ENCODE peak calls at places on chromosomes 16 and 17, in ten cellular contexts. R, A, B, N, O, I, L, Z, M and F are unnamed samples.

GRCh38 chr16:22665048-22665797 is 148.7 kb upstream of the HS3ST2 start:
- DNase-seq in R (no peak), A (no peak), B (no peak), N (peak), O (no peak), I (no peak), L (no peak), Z (no peak), M (no peak), F (no peak)

GRCh38 chr16:57614546-57615343 is 13.7 kb upstream of the ADGRG1 start:
- DNase-seq in R (peak), A (no peak), B (no peak), N (peak), O (no peak), I (no peak), L (peak), Z (no peak), M (no peak), F (no peak)

GRCh38 chr16:89357460-89357859 is 132.9 kb downstream of the ANKRD11 start:
- DNase-seq in R (no peak), A (no peak), B (no peak), N (no peak), O (no peak), I (no peak), L (no peak), Z (no peak), M (peak), F (no peak)

GRCh38 chr17:79890706-79891105 is 51.5 kb upstream of the CBX4 start:
- DNase-seq in R (peak), A (no peak), B (no peak), N (no peak), O (no peak), I (no peak), L (no peak), Z (no peak), M (no peak), F (peak)

GRCh38 chr17:62628845-62629555 is 1.5 kb downstream of the MRC2 start:
- DNase-seq in R (no peak), A (no peak), B (no peak), N (peak), O (no peak), I (no peak), L (no peak), Z (no peak), M (no peak), F (peak)

GRCh38 chr16:19213885-19214284 is 45.8 kb downstream of the SYT17 start:
- DNase-seq in R (no peak), A (no peak), B (no peak), N (no peak), O (no peak), I (no peak), L (no peak), Z (peak), M (no peak), F (no peak)

GRCh38 chr17:33523577-33523981 is 230.5 kb upstream of the ASIC2 start:
- DNase-seq in R (no peak), A (peak), B (no peak), N (no peak), O (no peak), I (no peak), L (peak), Z (no peak), M (no peak), F (no peak)

GRCh38 chr16:82862057-82862456 is 235.3 kb downstream of the CDH13 start:
- DNase-seq in R (no peak), A (no peak), B (no peak), N (no peak), O (no peak), I (no peak), L (no peak), Z (no peak), M (no peak), F (no peak)

GRCh38 chr17:75853410-75853809 is 1.7 kb downstream of the WBP2 start:
- DNase-seq in R (no peak), A (no peak), B (no peak), N (no peak), O (no peak), I (no peak), L (peak), Z (no peak), M (no peak), F (no peak)

GRCh38 chr17:62692721-62693431 is 65.4 kb downstream of the MRC2 start:
- DNase-seq in R (no peak), A (no peak), B (no peak), N (peak), O (no peak), I (no peak), L (no peak), Z (peak), M (peak), F (no peak)

GRCh38 chr17:65559802-65560627 is 1.4 kb downstream of the AXIN2 start:
- DNase-seq in R (peak), A (peak), B (no peak), N (peak), O (no peak), I (no peak), L (no peak), Z (no peak), M (peak), F (peak)

GRCh38 chr16:15832241-15832640 is 24.6 kb downstream of the MYH11 start:
- DNase-seq in R (no peak), A (no peak), B (no peak), N (no peak), O (no peak), I (no peak), L (no peak), Z (no peak), M (no peak), F (no peak)

GRCh38 chr17:63274156-63274555 is 171.9 kb downstream of the CYB561 start:
- DNase-seq in R (no peak), A (no peak), B (no peak), N (no peak), O (no peak), I (no peak), L (no peak), Z (no peak), M (no peak), F (no peak)

GRCh38 chr17:50458290-50458689 is 10.4 kb downstream of the CHAD start:
- DNase-seq in R (no peak), A (no peak), B (no peak), N (no peak), O (no peak), I (no peak), L (no peak), Z (no peak), M (no peak), F (no peak)

GRCh38 chr16:17334096-17334495 is 136.7 kb downstream of the XYLT1 start:
- DNase-seq in R (no peak), A (no peak), B (no peak), N (no peak), O (no peak), I (no peak), L (peak), Z (no peak), M (no peak), F (no peak)

GRCh38 chr16:88725609-88726407 is 19.5 kb downstream of the CTU2 start:
- DNase-seq in R (no peak), A (no peak), B (no peak), N (no peak), O (no peak), I (no peak), L (no peak), Z (no peak), M (no peak), F (no peak)

GRCh38 chr17:7502171-7502847 is 18.1 kb downstream of the POLR2A start:
- DNase-seq in R (no peak), A (no peak), B (no peak), N (no peak), O (no peak), I (no peak), L (peak), Z (no peak), M (no peak), F (no peak)

GRCh38 chr16:2180962-2181923 is 15.2 kb downstream of the CASKIN1 start:
- DNase-seq in R (no peak), A (no peak), B (no peak), N (no peak), O (no peak), I (no peak), L (no peak), Z (no peak), M (peak), F (no peak)

GRCh38 chr16:56637814-56638750 is at the start of gene MT1A:
- DNase-seq in R (peak), A (peak), B (no peak), N (peak), O (no peak), I (peak), L (peak), Z (peak), M (peak), F (peak)

GRCh38 chr16:57765160-57765728 is 29.7 kb downstream of the KATNB1 start:
- DNase-seq in R (no peak), A (no peak), B (no peak), N (no peak), O (no peak), I (no peak), L (no peak), Z (no peak), M (no peak), F (no peak)

GRCh38 chr17:80169784-80170500 is at the start of gene CARD14:
- DNase-seq in R (peak), A (peak), B (no peak), N (no peak), O (no peak), I (no peak), L (no peak), Z (no peak), M (no peak), F (no peak)

GRCh38 chr17:55383771-55384679 is 37.6 kb downstream of the MMD start:
- DNase-seq in R (peak), A (no peak), B (no peak), N (peak), O (no peak), I (no peak), L (no peak), Z (no peak), M (no peak), F (no peak)

GRCh38 chr16:67842509-67843342 is 606 bp downstream of the THAP11 start:
- DNase-seq in R (peak), A (peak), B (no peak), N (peak), O (no peak), I (no peak), L (peak), Z (peak), M (no peak), F (peak)

GRCh38 chr17:45129426-45129939 is 2.8 kb downstream of the PLCD3 start:
- DNase-seq in R (no peak), A (peak), B (no peak), N (no peak), O (no peak), I (no peak), L (peak), Z (peak), M (no peak), F (peak)

GRCh38 chr17:45127209-45127582 is 5.1 kb downstream of the PLCD3 start:
- DNase-seq in R (peak), A (peak), B (no peak), N (no peak), O (no peak), I (no peak), L (peak), Z (peak), M (no peak), F (peak)

GRCh38 chr17:45128989-45129388 is 3.3 kb downstream of the PLCD3 start:
- DNase-seq in R (no peak), A (no peak), B (no peak), N (no peak), O (no peak), I (no peak), L (no peak), Z (no peak), M (no peak), F (no peak)

GRCh38 chr17:45128331-45128730 is 4.0 kb downstream of the PLCD3 start:
- DNase-seq in R (no peak), A (no peak), B (no peak), N (no peak), O (no peak), I (no peak), L (peak), Z (no peak), M (no peak), F (no peak)

GRCh38 chr17:45127583-45128300 is 4.6 kb downstream of the PLCD3 start:
- DNase-seq in R (peak), A (peak), B (no peak), N (no peak), O (no peak), I (peak), L (peak), Z (peak), M (no peak), F (peak)
- TF ChIP-seq POLR2A in R (no peak), A (no peak), B (no peak), N (no peak), O (no peak), I (no peak), L (no peak), Z (peak), M (no peak), F (peak)

GRCh38 chr16:81544691-81545365 is 100.2 kb downstream of the CMIP start:
- DNase-seq in R (no peak), A (no peak), B (no peak), N (no peak), O (no peak), I (no peak), L (no peak), Z (no peak), M (no peak), F (no peak)
- TF ChIP-seq EP300 in R (no peak), A (no peak), B (no peak), N (no peak), O (no peak), I (no peak), L (no peak), Z (no peak), M (no peak), F (no peak)

GRCh38 chr17:64505320-64506200 is 529 bp downstream of the DDX5 start:
- DNase-seq in R (peak), A (peak), B (no peak), N (peak), O (peak), I (peak), L (peak), Z (peak), M (peak), F (peak)
- TF ChIP-seq POLR2A in R (no peak), A (peak), B (no peak), N (no peak), O (peak), I (peak), L (peak), Z (peak), M (peak), F (peak)

GRCh38 chr17:72164340-72164739 is 43.5 kb downstream of the SOX9 start:
- DNase-seq in R (no peak), A (no peak), B (no peak), N (no peak), O (no peak), I (no peak), L (no peak), Z (no peak), M (no peak), F (no peak)

GRCh38 chr17:72163474-72163873 is 42.7 kb downstream of the SOX9 start:
- DNase-seq in R (no peak), A (no peak), B (no peak), N (no peak), O (no peak), I (no peak), L (no peak), Z (no peak), M (no peak), F (no peak)

GRCh38 chr17:72167593-72167992 is 46.8 kb downstream of the SOX9 start:
- DNase-seq in R (no peak), A (no peak), B (no peak), N (no peak), O (no peak), I (no peak), L (no peak), Z (no peak), M (no peak), F (no peak)

GRCh38 chr17:72166040-72166439 is 45.2 kb downstream of the SOX9 start:
- DNase-seq in R (no peak), A (no peak), B (no peak), N (peak), O (no peak), I (no peak), L (no peak), Z (no peak), M (no peak), F (no peak)

DNA sequence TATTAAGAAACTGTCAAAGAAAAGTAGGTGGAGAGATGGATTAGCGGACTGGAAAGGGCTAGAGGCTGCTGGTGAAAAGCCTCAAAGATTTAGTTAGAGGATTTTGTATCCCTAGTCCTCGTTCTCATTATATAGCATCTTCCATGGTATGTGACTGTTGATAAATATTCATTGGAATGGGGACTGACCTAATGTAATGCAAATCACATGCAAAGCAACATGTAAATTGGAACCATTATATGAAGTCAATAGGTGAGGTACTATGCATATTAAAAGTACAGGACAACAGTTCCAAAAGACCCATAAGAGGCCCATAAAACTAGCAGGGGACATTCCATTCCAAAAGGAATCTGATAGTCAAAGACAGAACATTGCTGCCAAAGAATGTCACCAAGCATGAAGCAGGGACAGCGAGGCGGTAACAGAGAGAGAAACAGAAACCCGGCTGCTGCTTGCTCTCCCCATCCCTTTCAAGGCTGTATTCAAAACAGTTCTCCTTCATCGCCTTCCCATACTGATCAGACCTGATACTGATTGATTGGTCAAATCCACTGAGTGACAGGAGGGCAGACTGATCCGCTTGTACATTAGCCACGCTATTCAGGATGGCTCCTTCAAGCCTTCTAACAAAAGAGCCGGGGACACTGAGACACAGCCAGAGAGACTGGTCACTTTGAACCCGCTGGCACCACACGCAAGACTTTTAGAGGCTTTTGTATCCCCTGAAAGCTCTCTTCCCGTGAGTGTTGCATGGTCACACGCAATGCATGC is 44.6 kb downstream of the SOX9 start:
- DNase-seq in R (no peak), A (no peak), B (no peak), N (peak), O (no peak), I (no peak), L (no peak), Z (no peak), M (no peak), F (no peak)
- TF ChIP-seq EP300 in R (no peak), A (no peak), B (no peak), N (no peak), O (no peak), I (no peak), L (no peak), Z (no peak), M (no peak), F (no peak)

GRCh38 chr17:5226940-5227878 is 7.5 kb downstream of the SCIMP start:
- DNase-seq in R (no peak), A (no peak), B (peak), N (no peak), O (no peak), I (no peak), L (no peak), Z (no peak), M (no peak), F (no peak)
- TF ChIP-seq POLR2A in R (no peak), A (no peak), B (peak), N (no peak), O (no peak), I (no peak), L (no peak), Z (no peak), M (no peak), F (no peak)

DNA sequence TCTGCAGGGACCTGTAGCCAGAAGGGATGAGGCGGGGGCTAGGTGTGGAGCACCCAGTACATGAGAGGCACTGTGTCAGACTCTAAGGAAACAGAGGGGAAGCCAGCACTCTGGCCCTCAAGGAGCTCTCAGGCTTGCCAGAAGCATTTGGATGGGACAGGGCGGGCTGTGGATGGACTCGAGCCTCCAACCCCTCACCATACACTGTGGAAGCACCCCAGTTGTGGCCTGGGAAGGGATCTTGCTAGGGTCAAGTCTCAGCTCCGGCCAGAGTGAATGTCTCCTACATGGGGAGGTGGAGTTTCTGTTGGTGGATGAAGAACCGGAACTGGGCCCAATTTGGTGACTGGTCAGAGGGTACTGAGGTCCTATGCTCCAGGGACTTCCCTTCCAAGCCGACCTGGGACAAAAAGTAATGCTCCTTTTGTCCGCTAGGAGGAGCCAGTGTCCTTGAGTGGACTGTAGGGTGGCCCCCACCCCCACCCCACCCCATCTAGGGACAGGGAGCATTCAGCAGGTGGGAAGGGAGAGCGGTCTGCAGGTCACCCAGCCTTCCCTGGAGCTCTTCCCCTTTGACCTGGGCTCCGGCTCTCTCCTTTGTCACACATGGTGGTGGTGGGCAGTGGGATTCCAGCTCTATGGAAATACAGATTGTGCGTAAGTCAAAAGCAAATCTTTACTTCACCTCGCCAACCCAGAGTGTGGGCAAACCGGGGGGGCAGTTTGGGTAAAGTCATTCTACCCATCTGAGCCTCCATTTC is 20.3 kb upstream of the PHB1 start:
- DNase-seq in R (peak), A (peak), B (no peak), N (peak), O (no peak), I (peak), L (no peak), Z (peak), M (peak), F (no peak)
- TF ChIP-seq EP300 in R (no peak), A (no peak), B (no peak), N (no peak), O (no peak), I (no peak), L (no peak), Z (no peak), M (no peak), F (no peak)